ENCODE peak calls at places on chromosomes 5 and 9, in five cellular contexts. One of them, this sample, is unnamed.

GRCh38 chr5:139954022-139954421 is 89.1 kb downstream of the NRG2 start:
- DNase-seq in effector memory CD4-positive, alpha-beta T cell: no peak
- DNase-seq in activated T-cell treated with anti-CD3 and anti-CD28 coated beads for 1 hour: no peak
- DNase-seq in NCI-H526 treated with DMSO at 0.1 percent for 48 hours: no peak
- DNase-seq in astrocyte of the spinal cord: no peak
- DNase-seq in this sample: no peak

GRCh38 chr9:131178382-131178781 is 53.0 kb downstream of the NUP214 start:
- DNase-seq in effector memory CD4-positive, alpha-beta T cell: peak
- DNase-seq in NCI-H526 treated with DMSO at 0.1 percent for 48 hours: peak
- DNase-seq in activated T-cell treated with anti-CD3 and anti-CD28 coated beads for 1 hour: peak
- DNase-seq in astrocyte of the spinal cord: peak
- DNase-seq in this sample: peak

GRCh38 chr9:90099262-90099982 is 494.6 kb downstream of the GADD45G start:
- DNase-seq in effector memory CD4-positive, alpha-beta T cell: no peak
- DNase-seq in activated T-cell treated with anti-CD3 and anti-CD28 coated beads for 1 hour: no peak
- DNase-seq in astrocyte of the spinal cord: peak
- DNase-seq in NCI-H526 treated with DMSO at 0.1 percent for 48 hours: no peak
- DNase-seq in this sample: no peak

GRCh38 chr5:2704806-2705645 is 46.5 kb downstream of the IRX2 start:
- DNase-seq in activated T-cell treated with anti-CD3 and anti-CD28 coated beads for 1 hour: no peak
- DNase-seq in effector memory CD4-positive, alpha-beta T cell: no peak
- DNase-seq in astrocyte of the spinal cord: no peak
- DNase-seq in NCI-H526 treated with DMSO at 0.1 percent for 48 hours: no peak
- DNase-seq in this sample: no peak

GRCh38 chr9:90961375-90961774 is 159.8 kb downstream of the SYK start:
- DNase-seq in NCI-H526 treated with DMSO at 0.1 percent for 48 hours: no peak
- DNase-seq in effector memory CD4-positive, alpha-beta T cell: no peak
- DNase-seq in activated T-cell treated with anti-CD3 and anti-CD28 coated beads for 1 hour: no peak
- DNase-seq in astrocyte of the spinal cord: peak
- DNase-seq in this sample: no peak

GRCh38 chr5:149126898-149127297 is 14.4 kb upstream of the ABLIM3 start:
- DNase-seq in astrocyte of the spinal cord: no peak
- DNase-seq in effector memory CD4-positive, alpha-beta T cell: no peak
- DNase-seq in activated T-cell treated with anti-CD3 and anti-CD28 coated beads for 1 hour: no peak
- DNase-seq in NCI-H526 treated with DMSO at 0.1 percent for 48 hours: no peak
- DNase-seq in this sample: no peak

GRCh38 chr9:93064392-93065124 is 6.1 kb downstream of the SUSD3 start:
- DNase-seq in NCI-H526 treated with DMSO at 0.1 percent for 48 hours: no peak
- DNase-seq in astrocyte of the spinal cord: peak
- DNase-seq in activated T-cell treated with anti-CD3 and anti-CD28 coated beads for 1 hour: peak
- DNase-seq in effector memory CD4-positive, alpha-beta T cell: peak
- DNase-seq in this sample: no peak

GRCh38 chr5:126015244-126016054 is 407.8 kb upstream of the GRAMD2B start:
- DNase-seq in activated T-cell treated with anti-CD3 and anti-CD28 coated beads for 1 hour: no peak
- DNase-seq in effector memory CD4-positive, alpha-beta T cell: no peak
- DNase-seq in NCI-H526 treated with DMSO at 0.1 percent for 48 hours: peak
- DNase-seq in astrocyte of the spinal cord: peak
- DNase-seq in this sample: no peak

GRCh38 chr5:174167080-174167910 is 121.8 kb downstream of the NSG2 start:
- DNase-seq in effector memory CD4-positive, alpha-beta T cell: no peak
- DNase-seq in activated T-cell treated with anti-CD3 and anti-CD28 coated beads for 1 hour: no peak
- DNase-seq in NCI-H526 treated with DMSO at 0.1 percent for 48 hours: no peak
- DNase-seq in astrocyte of the spinal cord: no peak
- DNase-seq in this sample: no peak

GRCh38 chr9:99373912-99374311 is 151.8 kb downstream of the SEC61B start:
- DNase-seq in astrocyte of the spinal cord: no peak
- DNase-seq in activated T-cell treated with anti-CD3 and anti-CD28 coated beads for 1 hour: no peak
- DNase-seq in NCI-H526 treated with DMSO at 0.1 percent for 48 hours: no peak
- DNase-seq in effector memory CD4-positive, alpha-beta T cell: no peak
- DNase-seq in this sample: no peak

GRCh38 chr5:53161876-53162275 is 52.3 kb upstream of the MOCS2 start:
- DNase-seq in NCI-H526 treated with DMSO at 0.1 percent for 48 hours: no peak
- DNase-seq in astrocyte of the spinal cord: peak
- DNase-seq in activated T-cell treated with anti-CD3 and anti-CD28 coated beads for 1 hour: no peak
- DNase-seq in effector memory CD4-positive, alpha-beta T cell: no peak
- DNase-seq in this sample: no peak

GRCh38 chr5:82918311-82919031 is 158.7 kb downstream of the TMEM167A start:
- DNase-seq in astrocyte of the spinal cord: no peak
- DNase-seq in activated T-cell treated with anti-CD3 and anti-CD28 coated beads for 1 hour: no peak
- DNase-seq in effector memory CD4-positive, alpha-beta T cell: no peak
- DNase-seq in NCI-H526 treated with DMSO at 0.1 percent for 48 hours: no peak
- DNase-seq in this sample: no peak

GRCh38 chr9:89667730-89668129 is 62.9 kb downstream of the GADD45G start:
- DNase-seq in activated T-cell treated with anti-CD3 and anti-CD28 coated beads for 1 hour: no peak
- DNase-seq in effector memory CD4-positive, alpha-beta T cell: no peak
- DNase-seq in NCI-H526 treated with DMSO at 0.1 percent for 48 hours: no peak
- DNase-seq in astrocyte of the spinal cord: no peak
- DNase-seq in this sample: no peak

GRCh38 chr5:150511641-150512367 is 3.9 kb downstream of the NDST1 start:
- DNase-seq in NCI-H526 treated with DMSO at 0.1 percent for 48 hours: no peak
- DNase-seq in effector memory CD4-positive, alpha-beta T cell: no peak
- DNase-seq in astrocyte of the spinal cord: peak
- DNase-seq in activated T-cell treated with anti-CD3 and anti-CD28 coated beads for 1 hour: no peak
- DNase-seq in this sample: no peak

GRCh38 chr9:8868632-8869031 is 1069.1 kb upstream of the DMAC1 start:
- DNase-seq in effector memory CD4-positive, alpha-beta T cell: no peak
- DNase-seq in NCI-H526 treated with DMSO at 0.1 percent for 48 hours: no peak
- DNase-seq in astrocyte of the spinal cord: peak
- DNase-seq in activated T-cell treated with anti-CD3 and anti-CD28 coated beads for 1 hour: no peak
- DNase-seq in this sample: no peak

GRCh38 chr9:129109504-129109903 is 1.1 kb downstream of the CRAT start:
- DNase-seq in activated T-cell treated with anti-CD3 and anti-CD28 coated beads for 1 hour: no peak
- DNase-seq in astrocyte of the spinal cord: no peak
- DNase-seq in NCI-H526 treated with DMSO at 0.1 percent for 48 hours: no peak
- DNase-seq in effector memory CD4-positive, alpha-beta T cell: no peak
- DNase-seq in this sample: no peak

GRCh38 chr5:10307206-10308148 is at the start of gene CMBL:
- DNase-seq in activated T-cell treated with anti-CD3 and anti-CD28 coated beads for 1 hour: no peak
- DNase-seq in astrocyte of the spinal cord: peak
- DNase-seq in NCI-H526 treated with DMSO at 0.1 percent for 48 hours: peak
- DNase-seq in effector memory CD4-positive, alpha-beta T cell: no peak
- DNase-seq in this sample: peak

GRCh38 chr5:151270599-151270998 is 17.6 kb downstream of the GM2A start:
- DNase-seq in astrocyte of the spinal cord: peak
- DNase-seq in activated T-cell treated with anti-CD3 and anti-CD28 coated beads for 1 hour: no peak
- DNase-seq in NCI-H526 treated with DMSO at 0.1 percent for 48 hours: no peak
- DNase-seq in effector memory CD4-positive, alpha-beta T cell: no peak
- DNase-seq in this sample: no peak

GRCh38 chr9:16181539-16181938 is 628.7 kb downstream of the CCDC171 start:
- DNase-seq in NCI-H526 treated with DMSO at 0.1 percent for 48 hours: no peak
- DNase-seq in astrocyte of the spinal cord: no peak
- DNase-seq in activated T-cell treated with anti-CD3 and anti-CD28 coated beads for 1 hour: no peak
- DNase-seq in effector memory CD4-positive, alpha-beta T cell: no peak
- DNase-seq in this sample: no peak

GRCh38 chr9:123329329-123329955 is 26.6 kb upstream of the CRB2 start:
- DNase-seq in NCI-H526 treated with DMSO at 0.1 percent for 48 hours: no peak
- DNase-seq in activated T-cell treated with anti-CD3 and anti-CD28 coated beads for 1 hour: no peak
- DNase-seq in effector memory CD4-positive, alpha-beta T cell: no peak
- DNase-seq in astrocyte of the spinal cord: no peak
- DNase-seq in this sample: no peak

GRCh38 chr5:142063878-142064331 is 44.7 kb upstream of the NDFIP1 start:
- DNase-seq in effector memory CD4-positive, alpha-beta T cell: peak
- DNase-seq in astrocyte of the spinal cord: peak
- DNase-seq in NCI-H526 treated with DMSO at 0.1 percent for 48 hours: no peak
- DNase-seq in activated T-cell treated with anti-CD3 and anti-CD28 coated beads for 1 hour: peak
- DNase-seq in this sample: peak

GRCh38 chr5:79834420-79835219 is 145.0 kb downstream of the CMYA5 start:
- DNase-seq in astrocyte of the spinal cord: no peak
- DNase-seq in activated T-cell treated with anti-CD3 and anti-CD28 coated beads for 1 hour: no peak
- DNase-seq in effector memory CD4-positive, alpha-beta T cell: no peak
- DNase-seq in NCI-H526 treated with DMSO at 0.1 percent for 48 hours: no peak
- DNase-seq in this sample: no peak